ENCODE peak calls at places on chromosomes 3 and 15, in four cellular contexts. Z is upper lobe of left lung, L is cardiac muscle cell, B is esophagus muscularis mucosa. F is an unnamed sample.
A peak's percentile ranks its signal among the peaks of the same experiment; 100 is the strongest.

GRCh38 chr15:91855684-91856553 is 2.4 kb downstream of the SLCO3A1 start:
- DNase-seq in Z (peak; percentile 81), L (no peak), B (peak; percentile 21), F (no peak)

GRCh38 chr3:8499181-8499611 is 2.4 kb upstream of the LMCD1 start:
- DNase-seq in Z (no peak), L (peak; percentile 57), B (no peak), F (no peak)

GRCh38 chr3:46321461-46322104 is 32.3 kb upstream of the CCR2 start:
- DNase-seq in Z (no peak), L (no peak), B (no peak), F (no peak)

GRCh38 chr15:68730491-68731317 is 90.0 kb downstream of the ANP32A start:
- DNase-seq in Z (peak; percentile 25), L (peak; percentile 72), B (no peak), F (no peak)

GRCh38 chr15:40769310-40770146 is at the start of gene C15orf62:
- DNase-seq in Z (peak; percentile 79), L (peak; percentile 34), B (no peak), F (no peak)

GRCh38 chr3:156681003-156681402 is 6.6 kb downstream of the TIPARP start:
- DNase-seq in Z (peak; percentile 35), L (peak; percentile 98), B (no peak), F (no peak)

GRCh38 chr3:65729553-65729952 is 309.2 kb downstream of the MAGI1 start:
- DNase-seq in Z (no peak), L (peak; percentile 93), B (no peak), F (no peak)

GRCh38 chr3:141816958-141817357 is 53.8 kb downstream of the GRK7 start:
- DNase-seq in Z (no peak), L (no peak), B (no peak), F (no peak)

GRCh38 chr3:49712631-49713317 is 6.7 kb downstream of the AMIGO3 start:
- DNase-seq in Z (no peak), L (no peak), B (no peak), F (no peak)

GRCh38 chr3:56042326-56042951 is 425.8 kb downstream of the ERC2 start:
- DNase-seq in Z (no peak), L (peak; percentile 58), B (no peak), F (no peak)

GRCh38 chr3:46276497-46277099 is 34.3 kb downstream of the CCR3 start:
- DNase-seq in Z (peak; percentile 75), L (peak; percentile 3), B (peak; percentile 91), F (no peak)

GRCh38 chr3:127044996-127045395 is 62.1 kb downstream of the PLXNA1 start:
- DNase-seq in Z (peak; percentile 82), L (peak; percentile 10), B (no peak), F (no peak)

GRCh38 chr15:94070341-94071275 is 160.8 kb upstream of the MCTP2 start:
- DNase-seq in Z (peak; percentile 59), L (no peak), B (no peak), F (no peak)

GRCh38 chr3:186788482-186789370 is 5.3 kb downstream of the EIF4A2 start:
- DNase-seq in Z (no peak), L (no peak), B (no peak), F (no peak)

GRCh38 chr3:10354373-10355015 is 33.6 kb upstream of the SEC13 start:
- DNase-seq in Z (no peak), L (no peak), B (no peak), F (no peak)

GRCh38 chr3:65723011-65723410 is 315.7 kb downstream of the MAGI1 start:
- DNase-seq in Z (no peak), L (no peak), B (no peak), F (no peak)

GRCh38 chr15:33091983-33092688 is 102.4 kb downstream of the FMN1 start:
- DNase-seq in Z (no peak), L (no peak), B (no peak), F (no peak)

GRCh38 chr3:100106531-100107155 is 7.7 kb downstream of the FILIP1L start:
- DNase-seq in Z (no peak), L (peak; percentile 55), B (no peak), F (no peak)

GRCh38 chr15:51312132-51312531 is 26.3 kb downstream of the CYP19A1 start:
- DNase-seq in Z (no peak), L (peak; percentile 51), B (no peak), F (no peak)

GRCh38 chr3:106825962-106826605 is 551.2 kb upstream of the CCDC54 start:
- DNase-seq in Z (no peak), L (peak; percentile 72), B (no peak), F (no peak)

GRCh38 chr3:127639173-127640030 is 10.4 kb downstream of the PODXL2 start:
- DNase-seq in Z (no peak), L (no peak), B (no peak), F (no peak)

GRCh38 chr3:111810909-111811308 is 48.2 kb upstream of the PHLDB2 start:
- DNase-seq in Z (no peak), L (peak; percentile 59), B (no peak), F (no peak)

GRCh38 chr3:52068055-52068704 is 11.8 kb upstream of the DUSP7 start:
- DNase-seq in Z (no peak), L (peak; percentile 36), B (no peak), F (no peak)

GRCh38 chr3:130395916-130396315 is 50.4 kb downstream of the COL6A5 start:
- DNase-seq in Z (no peak), L (peak; percentile 79), B (peak; percentile 47), F (no peak)

GRCh38 chr3:77298405-77298804 is 258.5 kb downstream of the ROBO2 start:
- DNase-seq in Z (no peak), L (no peak), B (no peak), F (no peak)

GRCh38 chr3:29186982-29187718 is 93.7 kb upstream of the RBMS3 start:
- DNase-seq in Z (no peak), L (peak; percentile 57), B (no peak), F (no peak)

GRCh38 chr3:40336101-40336500 is 26.6 kb downstream of the EIF1B start:
- DNase-seq in Z (no peak), L (no peak), B (no peak), F (no peak)

GRCh38 chr3:126263971-126264370 is 83.6 kb upstream of the ALDH1L1 start:
- DNase-seq in Z (no peak), L (no peak), B (no peak), F (no peak)

GRCh38 chr3:132464066-132464465 is 46.8 kb downstream of the DNAJC13 start:
- DNase-seq in Z (no peak), L (peak; percentile 33), B (no peak), F (no peak)

GRCh38 chr3:11056531-11057050 is 64.0 kb downstream of the SLC6A1 start:
- DNase-seq in Z (no peak), L (no peak), B (no peak), F (no peak)

GRCh38 chr3:80000022-80000421 is 232.2 kb upstream of the ROBO1 start:
- DNase-seq in Z (no peak), L (no peak), B (no peak), F (no peak)

GRCh38 chr3:42631650-42632049 is 21.8 kb upstream of the ZBTB47 start:
- DNase-seq in Z (no peak), L (no peak), B (no peak), F (no peak)

GRCh38 chr3:132784502-132785025 is 62.4 kb upstream of the NPHP3 start:
- DNase-seq in Z (no peak), L (peak; percentile 22), B (no peak), F (no peak)

GRCh38 chr3:87167634-87168456 is 59.3 kb upstream of the CHMP2B start:
- DNase-seq in Z (no peak), L (peak; percentile 72), B (no peak), F (no peak)

GRCh38 chr3:41502461-41502860 is 303.2 kb downstream of the CTNNB1 start:
- DNase-seq in Z (no peak), L (no peak), B (no peak), F (no peak)

GRCh38 chr3:180277036-180277435 is 240.3 kb upstream of the PEX5L start:
- DNase-seq in Z (no peak), L (no peak), B (no peak), F (no peak)

GRCh38 chr3:42159706-42160472 is 68.7 kb downstream of the TRAK1 start:
- DNase-seq in Z (peak; percentile 86), L (peak; percentile 38), B (no peak), F (no peak)

GRCh38 chr3:48406443-48407431 is 23.1 kb downstream of the PLXNB1 start:
- DNase-seq in Z (peak; percentile 16), L (no peak), B (no peak), F (no peak)

GRCh38 chr3:42749753-42750231 is 23.3 kb downstream of the CCDC13 start:
- DNase-seq in Z (no peak), L (peak; percentile 17), B (no peak), F (no peak)

GRCh38 chr3:57737840-57738239 is 18.3 kb upstream of the SLMAP start:
- DNase-seq in Z (no peak), L (no peak), B (no peak), F (no peak)
- H3K27ac ChIP-seq in Z (no peak overlapping the region), L (no peak overlapping the region), B (no peak overlapping the region), F (no peak overlapping the region)

GRCh38 chr3:90091557-90091956 is 984.1 kb downstream of the EPHA3 start:
- DNase-seq in Z (no peak), L (peak; percentile 82), B (no peak), F (no peak)
- TF ChIP-seq CTCF in Z (no peak), L (peak; percentile 57), B (peak; percentile 50), F (peak; percentile 22)

DNA sequence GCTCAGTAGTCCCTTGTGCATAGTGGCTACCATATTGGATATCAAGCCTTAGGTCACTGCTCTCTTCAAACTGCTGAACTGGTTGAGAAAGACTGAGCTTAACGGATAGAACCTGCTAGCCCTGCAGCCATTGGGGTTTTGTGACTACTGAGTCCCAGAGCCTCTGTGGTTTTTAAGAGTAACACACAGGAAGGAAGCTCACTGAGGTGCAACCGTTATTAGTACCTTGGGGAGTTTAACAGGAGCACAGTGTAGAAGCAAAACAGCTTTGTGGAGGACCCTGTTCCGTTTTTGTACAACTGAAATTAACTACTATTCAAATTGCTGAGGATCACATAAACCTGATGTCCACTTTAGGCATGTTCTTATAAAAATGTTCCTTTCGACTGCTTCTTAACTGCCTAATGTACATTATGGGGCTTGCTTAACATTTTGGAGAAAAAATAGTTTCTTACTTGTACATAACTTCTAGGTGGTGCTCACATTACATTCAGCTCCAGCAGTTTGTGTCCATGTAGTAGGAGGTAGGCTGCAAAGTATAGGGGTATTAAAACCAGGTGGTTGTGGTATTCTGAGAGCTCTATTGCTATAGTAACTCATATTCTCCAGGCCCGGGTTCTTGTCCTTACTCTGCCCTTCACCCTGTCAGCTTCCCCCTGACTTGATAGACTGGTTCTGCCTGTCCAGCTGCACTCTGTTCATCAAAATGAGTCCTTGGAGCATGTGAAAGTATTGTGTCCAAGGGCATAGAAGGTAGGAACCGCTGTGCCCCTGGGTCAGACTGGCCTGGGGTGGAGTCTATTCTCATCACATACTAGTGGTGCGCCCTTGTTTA is 17.3 kb downstream of the PXK start:
- DNase-seq in Z (peak; percentile 22), L (no peak), B (no peak), F (no peak)
- H3K27ac ChIP-seq in Z (no peak overlapping the region), L (no peak overlapping the region), B (no peak overlapping the region), F (no peak overlapping the region)

DNA sequence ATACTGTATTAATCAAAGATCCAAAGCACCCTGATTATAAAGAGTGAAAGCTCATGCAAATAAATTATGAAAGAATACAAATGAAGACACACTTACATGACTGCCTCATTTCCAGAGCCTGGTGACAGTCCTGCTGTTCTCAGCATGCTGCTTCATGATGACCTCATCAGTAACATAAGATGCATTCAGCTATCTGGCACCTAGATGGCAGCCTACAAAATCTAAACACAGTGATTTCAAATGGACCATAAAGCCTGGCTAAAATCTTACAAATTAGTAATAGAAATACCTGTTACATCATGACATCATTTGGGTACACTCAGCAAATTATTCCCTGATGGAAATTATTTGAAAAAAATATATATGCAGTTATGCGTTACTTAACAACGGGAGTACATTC is 207.0 kb downstream of the EPHA3 start:
- DNase-seq in Z (no peak), L (peak; percentile 59), B (no peak), F (no peak)
- TF ChIP-seq CTCF in Z (no peak), L (peak; percentile 46), B (no peak), F (no peak)

GRCh38 chr3:30630238-30631030 is 24.0 kb downstream of the TGFBR2 start:
- DNase-seq in Z (no peak), L (no peak), B (no peak), F (no peak)
- H3K27ac ChIP-seq in Z (peak overlapping the region; percentile 73), L (no peak overlapping the region), B (peak overlapping the region; percentile 67), F (peak overlapping the region; percentile 73)